ENCODE peak calls at places on chromosome 10, in seven cellular contexts. L, T, B, C, I, A and O are unnamed samples.

GRCh38 chr10:79026341-79026761 is 42.4 kb upstream of the ZMIZ1 start:
- DNase-seq in I (no peak), L (no peak), C (no peak), B (no peak), A (no peak), T (no peak), O (no peak)

GRCh38 chr10:69043931-69044531 is 43.9 kb upstream of the SRGN start:
- DNase-seq in B (no peak), I (peak; percentile 26), T (no peak), L (no peak), C (no peak), A (no peak), O (no peak)

GRCh38 chr10:30818854-30819253 is 189.3 kb upstream of the LYZL2 start:
- DNase-seq in A (peak; percentile 45), T (no peak), B (no peak), C (no peak), I (no peak), L (no peak), O (no peak)

GRCh38 chr10:125087897-125088215 is 72.5 kb downstream of the CTBP2 start:
- DNase-seq in L (no peak), B (no peak), I (no peak), T (no peak), C (no peak), A (no peak), O (no peak)

GRCh38 chr10:123535386-123535785 is 130.8 kb upstream of the GPR26 start:
- DNase-seq in B (no peak), I (no peak), A (no peak), C (no peak), T (no peak), L (no peak), O (no peak)

GRCh38 chr10:77500754-77501151 is 136.9 kb downstream of the KCNMA1 start:
- DNase-seq in C (no peak), A (no peak), L (no peak), T (no peak), B (no peak), I (no peak), O (no peak)

GRCh38 chr10:71974489-71975011 is 10.4 kb downstream of the CHST3 start:
- DNase-seq in C (no peak), I (no peak), T (peak; percentile 53), L (no peak), B (no peak), A (peak; percentile 92), O (no peak)

GRCh38 chr10:21002097-21002878 is 105.2 kb upstream of the NEBL start:
- DNase-seq in B (no peak), L (no peak), A (peak; percentile 77), T (peak; percentile 96), C (no peak), I (no peak), O (no peak)

GRCh38 chr10:3045471-3046209 is 21.7 kb upstream of the PFKP start:
- DNase-seq in L (no peak), I (no peak), A (peak; percentile 62), T (peak; percentile 87), B (peak; percentile 42), C (no peak), O (no peak)

GRCh38 chr10:43218206-43218950 is 48.5 kb downstream of the RASGEF1A start:
- DNase-seq in B (no peak), A (peak; percentile 71), L (no peak), I (no peak), T (no peak), C (no peak), O (no peak)

GRCh38 chr10:101725843-101726242 is 30.9 kb upstream of the FBXW4 start:
- DNase-seq in A (no peak), T (no peak), L (no peak), C (peak; percentile 18), B (no peak), I (no peak), O (no peak)

GRCh38 chr10:88920198-88920597 is 32.4 kb downstream of the ACTA2 start:
- DNase-seq in I (no peak), C (no peak), T (peak; percentile 61), B (no peak), A (no peak), L (no peak), O (no peak)

GRCh38 chr10:29345144-29345892 is 56.4 kb downstream of the LYZL1 start:
- DNase-seq in A (no peak), I (no peak), L (no peak), B (no peak), T (no peak), C (no peak), O (no peak)

GRCh38 chr10:62093863-62094291 is 174.8 kb downstream of the RTKN2 start:
- DNase-seq in I (no peak), B (no peak), L (no peak), C (no peak), A (peak; percentile 37), T (peak; percentile 78), O (no peak)

GRCh38 chr10:31554556-31554955 is 235.5 kb downstream of the ZEB1 start:
- DNase-seq in A (peak; percentile 75), C (no peak), B (no peak), T (peak; percentile 64), L (no peak), I (no peak), O (no peak)

GRCh38 chr10:98879486-98879885 is 356.2 kb downstream of the HPSE2 start:
- DNase-seq in I (no peak), C (no peak), B (no peak), L (no peak), T (peak; percentile 7), A (no peak), O (no peak)